ENCODE peak calls at places on chromosomes 5 and 9, in nine cellular contexts. Y is AG04450, L is upper lobe of left lung, T is A673, Z is HL-60, I is LNCaP clone FGC, M is hepatocyte, D is GM06990, A is transverse colon. G is an unnamed sample.
A peak's percentile ranks its signal among the peaks of the same experiment; 100 is the strongest.

GRCh38 chr5:66722653-66723052 is 126.5 kb downstream of the MAST4 start:
- DNase-seq in Y (no peak), L (no peak), T (no peak), Z (peak; percentile 4), I (no peak), M (no peak), D (no peak), A (no peak), G (no peak)

GRCh38 chr5:75568202-75568601 is 43.1 kb upstream of the ANKDD1B start:
- DNase-seq in Y (no peak), L (no peak), T (no peak), Z (peak; percentile 1), I (no peak), M (no peak), D (peak; percentile 27), A (no peak), G (no peak)

GRCh38 chr9:108854641-108855528 is 901 bp downstream of the ACTL7B start:
- DNase-seq in Y (no peak), L (peak; percentile 78), T (peak; percentile 19), Z (no peak), I (no peak), M (no peak), D (no peak), A (no peak), G (no peak)

GRCh38 chr5:112878760-112879159 is 17.7 kb downstream of the SRP19 start:
- DNase-seq in Y (no peak), L (no peak), T (no peak), Z (no peak), I (no peak), M (peak; percentile 30), D (no peak), A (no peak), G (no peak)

GRCh38 chr5:92956886-92957285 is 624.1 kb downstream of the NR2F1-AS1 start:
- DNase-seq in Y (no peak), L (no peak), T (no peak), Z (no peak), I (no peak), M (no peak), D (no peak), A (no peak), G (no peak)

GRCh38 chr9:35746583-35746982 is 2.4 kb downstream of the GBA2 start:
- DNase-seq in Y (no peak), L (no peak), T (no peak), Z (no peak), I (no peak), M (peak; percentile 63), D (no peak), A (peak; percentile 61), G (no peak)

GRCh38 chr9:99037768-99038167 is 67.1 kb upstream of the TGFBR1 start:
- DNase-seq in Y (no peak), L (no peak), T (no peak), Z (no peak), I (no peak), M (no peak), D (no peak), A (no peak), G (no peak)

GRCh38 chr9:76564300-76564699 is 105.3 kb downstream of the GCNT1 start:
- DNase-seq in Y (no peak), L (no peak), T (no peak), Z (no peak), I (no peak), M (no peak), D (no peak), A (no peak), G (no peak)

GRCh38 chr5:171496431-171496830 is 77.0 kb downstream of the FGF18 start:
- DNase-seq in Y (no peak), L (no peak), T (no peak), Z (no peak), I (no peak), M (no peak), D (no peak), A (no peak), G (no peak)

GRCh38 chr5:119583684-119584083 is 45.7 kb upstream of the FAM170A start:
- DNase-seq in Y (no peak), L (no peak), T (no peak), Z (no peak), I (no peak), M (no peak), D (no peak), A (no peak), G (no peak)

GRCh38 chr9:137268538-137269201 is 8.9 kb upstream of the TOR4A start:
- DNase-seq in Y (no peak), L (no peak), T (no peak), Z (no peak), I (no peak), M (no peak), D (no peak), A (no peak), G (peak; percentile 32)

GRCh38 chr9:87510251-87510683 is 12.6 kb downstream of the DAPK1 start:
- DNase-seq in Y (no peak), L (no peak), T (no peak), Z (no peak), I (no peak), M (no peak), D (no peak), A (no peak), G (no peak)

GRCh38 chr5:98775246-98775961 is 1.9 kb downstream of the RGMB start:
- DNase-seq in Y (no peak), L (no peak), T (no peak), Z (no peak), I (no peak), M (no peak), D (no peak), A (no peak), G (no peak)

GRCh38 chr5:171549259-171549658 is 129.8 kb downstream of the FGF18 start:
- DNase-seq in Y (no peak), L (no peak), T (no peak), Z (no peak), I (no peak), M (no peak), D (no peak), A (peak; percentile 24), G (no peak)

GRCh38 chr9:68949271-68950000 is 64.5 kb downstream of the PRKACG start:
- DNase-seq in Y (no peak), L (no peak), T (peak; percentile 44), Z (no peak), I (no peak), M (no peak), D (peak; percentile 22), A (peak; percentile 34), G (peak; percentile 76)

GRCh38 chr5:129541648-129542251 is 81.7 kb downstream of the ADAMTS19 start:
- DNase-seq in Y (no peak), L (no peak), T (peak; percentile 57), Z (no peak), I (no peak), M (no peak), D (no peak), A (no peak), G (peak; percentile 16)
- TF ChIP-seq CTCF in Y (no peak), L (no peak), T (peak; percentile 59), Z (no peak), I (peak; percentile 43), M (peak; percentile 14), D (peak; percentile 31), A (peak; percentile 24), G (peak; percentile 70)

GRCh38 chr5:5141625-5142527 is 1.7 kb downstream of the ADAMTS16 start:
- DNase-seq in Y (peak; percentile 10), L (no peak), T (peak; percentile 80), Z (peak; percentile 33), I (no peak), M (peak; percentile 86), D (no peak), A (peak; percentile 32), G (peak; percentile 68)

GRCh38 chr5:5144441-5144840 is 4.3 kb downstream of the ADAMTS16 start:
- DNase-seq in Y (no peak), L (no peak), T (no peak), Z (no peak), I (no peak), M (no peak), D (no peak), A (no peak), G (no peak)

GRCh38 chr5:5140051-5141010 is at the start of gene ADAMTS16:
- DNase-seq in Y (no peak), L (peak; percentile 85), T (no peak), Z (no peak), I (no peak), M (peak; percentile 48), D (no peak), A (no peak), G (no peak)

GRCh38 chr5:5139358-5140050 is 626 bp upstream of the ADAMTS16 start:
- DNase-seq in Y (no peak), L (peak; percentile 80), T (no peak), Z (no peak), I (no peak), M (peak; percentile 14), D (no peak), A (no peak), G (no peak)

DNA sequence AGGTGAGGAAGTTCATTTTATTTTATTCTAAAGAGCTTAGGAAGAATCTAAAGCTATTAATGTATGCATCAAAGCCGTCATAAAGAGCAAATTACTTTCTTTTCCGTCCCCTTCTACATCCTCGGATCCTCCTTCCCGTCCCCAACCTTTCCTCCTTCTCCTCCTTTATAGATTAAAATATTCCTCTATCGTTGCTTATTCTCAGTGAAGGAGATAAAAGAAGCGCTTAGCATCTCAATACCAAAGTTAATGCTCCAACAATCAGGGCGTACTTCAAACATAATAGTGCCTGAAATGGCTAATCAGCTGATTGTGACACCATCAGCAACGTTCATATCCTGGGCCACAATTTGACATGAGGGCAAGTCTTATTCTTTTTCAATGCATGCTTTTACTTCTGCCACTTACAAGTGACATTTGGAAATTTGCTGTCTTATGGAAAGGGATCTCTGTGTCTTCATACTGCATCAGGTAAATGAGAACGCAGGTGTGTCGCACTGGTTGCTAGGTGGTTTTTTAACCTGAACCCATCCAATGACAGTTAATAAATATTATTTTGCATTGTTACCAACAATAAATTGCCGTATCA is 975 bp downstream of the ADAMTS16 start:
- DNase-seq in Y (no peak), L (no peak), T (no peak), Z (no peak), I (no peak), M (no peak), D (no peak), A (no peak), G (no peak)
- H3K4me3 ChIP-seq in Y (no peak overlapping the region), L (peak overlapping the region; percentile 29), T (peak overlapping the region; percentile 27), Z (no peak overlapping the region), I (no peak overlapping the region), M (peak overlapping the region; percentile 52), D (no peak overlapping the region), A (no peak overlapping the region), G (no peak overlapping the region)

GRCh38 chr5:140175367-140176027 is 509 bp downstream of the CYSTM1 start:
- DNase-seq in Y (no peak), L (peak; percentile 94), T (peak; percentile 83), Z (peak; percentile 60), I (no peak), M (peak; percentile 87), D (peak; percentile 80), A (peak; percentile 83), G (peak; percentile 70)
- TF ChIP-seq CTCF in Y (peak; percentile 36), L (peak; percentile 28), T (peak; percentile 17), Z (no peak), I (peak; percentile 6), M (no peak), D (peak; percentile 35), A (no peak), G (peak; percentile 51)

GRCh38 chr5:54603372-54603771 is 85.8 kb downstream of the SNX18 start:
- DNase-seq in Y (no peak), L (no peak), T (no peak), Z (no peak), I (no peak), M (no peak), D (no peak), A (no peak), G (no peak)

GRCh38 chr5:54601393-54601792 is 83.8 kb downstream of the SNX18 start:
- DNase-seq in Y (no peak), L (no peak), T (no peak), Z (no peak), I (no peak), M (no peak), D (no peak), A (no peak), G (no peak)

GRCh38 chr5:54601832-54602231 is 84.3 kb downstream of the SNX18 start:
- DNase-seq in Y (no peak), L (no peak), T (no peak), Z (no peak), I (no peak), M (no peak), D (no peak), A (no peak), G (no peak)
- H3K4me3 ChIP-seq in Y (no peak overlapping the region), L (no peak overlapping the region), T (no peak overlapping the region), Z (no peak overlapping the region), I (no peak overlapping the region), M (no peak overlapping the region), D (no peak overlapping the region), A (no peak overlapping the region), G (no peak overlapping the region)

G was measured in OCI-LY7.